ENCODE peak calls at places on chromosomes 12 and 14, in six cellular contexts. One of them, this sample, is unnamed. For H3K4me1, the result is how much of the 10 kb centered on the place peaks cover.

GRCh38 chr14:102848830-102849521 is 71.7 kb downstream of the TRAF3 start:
- DNase-seq in GM23248: no peak
- DNase-seq in A549: no peak
- DNase-seq in CD8-positive, alpha-beta T cell: no peak
- DNase-seq in aorta: no peak
- DNase-seq in tibial artery: peak
- DNase-seq in this sample: no peak

GRCh38 chr14:70780396-70781075 is 28.8 kb downstream of the MAP3K9 start:
- DNase-seq in GM23248: no peak
- DNase-seq in A549: no peak
- DNase-seq in CD8-positive, alpha-beta T cell: no peak
- DNase-seq in aorta: no peak
- DNase-seq in tibial artery: peak
- DNase-seq in this sample: no peak

GRCh38 chr14:22579218-22579617 is 9.8 kb downstream of the DAD1 start:
- DNase-seq in GM23248: peak
- DNase-seq in A549: no peak
- DNase-seq in CD8-positive, alpha-beta T cell: no peak
- DNase-seq in aorta: no peak
- DNase-seq in tibial artery: no peak
- DNase-seq in this sample: peak

GRCh38 chr14:90495357-90496276 is 98.8 kb downstream of the CALM1 start:
- DNase-seq in GM23248: peak
- DNase-seq in A549: peak
- DNase-seq in CD8-positive, alpha-beta T cell: peak
- DNase-seq in aorta: peak
- DNase-seq in tibial artery: no peak
- DNase-seq in this sample: peak

GRCh38 chr14:52949711-52950409 is 990 bp downstream of the FERMT2 start:
- DNase-seq in GM23248: peak
- DNase-seq in A549: peak
- DNase-seq in CD8-positive, alpha-beta T cell: no peak
- DNase-seq in aorta: no peak
- DNase-seq in tibial artery: peak
- DNase-seq in this sample: no peak

GRCh38 chr14:21300892-21301291 is 21.0 kb downstream of the RPGRIP1 start:
- DNase-seq in GM23248: peak
- DNase-seq in A549: no peak
- DNase-seq in CD8-positive, alpha-beta T cell: peak
- DNase-seq in aorta: peak
- DNase-seq in tibial artery: no peak
- DNase-seq in this sample: peak

GRCh38 chr12:67275380-67275913 is 6.3 kb downstream of the CAND1 start:
- DNase-seq in GM23248: peak
- DNase-seq in A549: no peak
- DNase-seq in CD8-positive, alpha-beta T cell: no peak
- DNase-seq in aorta: no peak
- DNase-seq in tibial artery: no peak
- DNase-seq in this sample: no peak

GRCh38 chr12:52362118-52362726 is 5.1 kb downstream of the KRT85 start:
- DNase-seq in GM23248: no peak
- DNase-seq in A549: peak
- DNase-seq in CD8-positive, alpha-beta T cell: no peak
- DNase-seq in aorta: no peak
- DNase-seq in tibial artery: no peak
- DNase-seq in this sample: peak

GRCh38 chr14:93246534-93246933 is 39.5 kb downstream of the UBR7 start:
- DNase-seq in GM23248: peak
- DNase-seq in A549: no peak
- DNase-seq in CD8-positive, alpha-beta T cell: no peak
- DNase-seq in aorta: no peak
- DNase-seq in tibial artery: no peak
- DNase-seq in this sample: no peak

GRCh38 chr14:61154606-61155005 is 126.5 kb downstream of the TMEM30B start:
- DNase-seq in GM23248: no peak
- DNase-seq in A549: no peak
- DNase-seq in CD8-positive, alpha-beta T cell: no peak
- DNase-seq in aorta: no peak
- DNase-seq in tibial artery: no peak
- DNase-seq in this sample: no peak

GRCh38 chr12:110908377-110909136 is 11.8 kb downstream of the MYL2 start:
- DNase-seq in GM23248: no peak
- DNase-seq in A549: no peak
- DNase-seq in CD8-positive, alpha-beta T cell: no peak
- DNase-seq in aorta: no peak
- DNase-seq in tibial artery: no peak
- DNase-seq in this sample: no peak

GRCh38 chr12:59499774-59500173 is 96.1 kb upstream of the SLC16A7 start:
- DNase-seq in GM23248: no peak
- DNase-seq in A549: no peak
- DNase-seq in CD8-positive, alpha-beta T cell: no peak
- DNase-seq in aorta: no peak
- DNase-seq in tibial artery: no peak
- DNase-seq in this sample: no peak

GRCh38 chr12:28286352-28286751 is 96.1 kb downstream of the CCDC91 start:
- DNase-seq in GM23248: no peak
- DNase-seq in A549: no peak
- DNase-seq in CD8-positive, alpha-beta T cell: no peak
- DNase-seq in aorta: no peak
- DNase-seq in tibial artery: no peak
- DNase-seq in this sample: no peak

GRCh38 chr12:121786441-121786825 is 7.1 kb downstream of the RHOF start:
- DNase-seq in GM23248: peak
- DNase-seq in A549: peak
- DNase-seq in CD8-positive, alpha-beta T cell: peak
- DNase-seq in aorta: no peak
- DNase-seq in tibial artery: no peak
- DNase-seq in this sample: peak

GRCh38 chr12:45637706-45638105 is 91.8 kb upstream of the ARID2 start:
- DNase-seq in GM23248: peak
- DNase-seq in A549: no peak
- DNase-seq in CD8-positive, alpha-beta T cell: no peak
- DNase-seq in aorta: no peak
- DNase-seq in tibial artery: no peak
- DNase-seq in this sample: no peak

GRCh38 chr14:23881292-23881691 is 72.3 kb upstream of the DHRS4 start:
- DNase-seq in GM23248: peak
- DNase-seq in A549: no peak
- DNase-seq in CD8-positive, alpha-beta T cell: no peak
- DNase-seq in aorta: no peak
- DNase-seq in tibial artery: no peak
- DNase-seq in this sample: no peak

GRCh38 chr12:106901276-106901675 is 54.4 kb upstream of the TMEM263 start:
- DNase-seq in GM23248: peak
- DNase-seq in A549: no peak
- DNase-seq in CD8-positive, alpha-beta T cell: no peak
- DNase-seq in aorta: no peak
- DNase-seq in tibial artery: no peak
- DNase-seq in this sample: no peak

GRCh38 chr14:28656704-28657255 is 109.8 kb upstream of the FOXG1 start:
- DNase-seq in GM23248: no peak
- DNase-seq in A549: no peak
- DNase-seq in CD8-positive, alpha-beta T cell: no peak
- DNase-seq in aorta: no peak
- DNase-seq in tibial artery: no peak
- DNase-seq in this sample: no peak

GRCh38 chr14:33714527-33715222 is 236.2 kb downstream of the EGLN3 start:
- DNase-seq in GM23248: peak
- DNase-seq in A549: no peak
- DNase-seq in CD8-positive, alpha-beta T cell: no peak
- DNase-seq in aorta: no peak
- DNase-seq in tibial artery: no peak
- DNase-seq in this sample: no peak

GRCh38 chr14:33717866-33718265 is 233.0 kb downstream of the EGLN3 start:
- DNase-seq in GM23248: no peak
- DNase-seq in A549: no peak
- DNase-seq in CD8-positive, alpha-beta T cell: no peak
- DNase-seq in aorta: no peak
- DNase-seq in tibial artery: no peak
- DNase-seq in this sample: no peak

GRCh38 chr14:33716921-33717320 is 234.0 kb downstream of the EGLN3 start:
- DNase-seq in GM23248: no peak
- DNase-seq in A549: no peak
- DNase-seq in CD8-positive, alpha-beta T cell: no peak
- DNase-seq in aorta: no peak
- DNase-seq in tibial artery: no peak
- DNase-seq in this sample: no peak

GRCh38 chr14:33711761-33712160 is 239.1 kb downstream of the EGLN3 start:
- DNase-seq in GM23248: no peak
- DNase-seq in A549: no peak
- DNase-seq in CD8-positive, alpha-beta T cell: no peak
- DNase-seq in aorta: no peak
- DNase-seq in tibial artery: no peak
- DNase-seq in this sample: no peak

GRCh38 chr14:33715223-33715528 is 235.7 kb downstream of the EGLN3 start:
- DNase-seq in GM23248: no peak
- DNase-seq in A549: no peak
- DNase-seq in CD8-positive, alpha-beta T cell: no peak
- DNase-seq in aorta: no peak
- DNase-seq in tibial artery: no peak
- DNase-seq in this sample: no peak
- H3K4me1 ChIP-seq in GM23248: under half
- H3K4me1 ChIP-seq in A549: under half
- H3K4me1 ChIP-seq in CD8-positive, alpha-beta T cell: under half
- H3K4me1 ChIP-seq in aorta: under half
- H3K4me1 ChIP-seq in tibial artery: under half
- H3K4me1 ChIP-seq in this sample: under half

GRCh38 chr12:38934078-38934584 is 28.7 kb upstream of the CPNE8 start:
- DNase-seq in GM23248: no peak
- DNase-seq in A549: no peak
- DNase-seq in CD8-positive, alpha-beta T cell: no peak
- DNase-seq in aorta: no peak
- DNase-seq in tibial artery: no peak
- DNase-seq in this sample: peak
- H3K4me1 ChIP-seq in GM23248: under half
- H3K4me1 ChIP-seq in A549: under half
- H3K4me1 ChIP-seq in CD8-positive, alpha-beta T cell: under half
- H3K4me1 ChIP-seq in aorta: under half
- H3K4me1 ChIP-seq in tibial artery: under half
- H3K4me1 ChIP-seq in this sample: under half

GRCh38 chr14:104734601-104734990 is 10.6 kb downstream of the ADSS1 start:
- DNase-seq in GM23248: no peak
- DNase-seq in A549: no peak
- DNase-seq in CD8-positive, alpha-beta T cell: no peak
- DNase-seq in aorta: no peak
- DNase-seq in tibial artery: no peak
- DNase-seq in this sample: no peak
- H3K4me1 ChIP-seq in GM23248: under half
- H3K4me1 ChIP-seq in A549: under half
- H3K4me1 ChIP-seq in CD8-positive, alpha-beta T cell: under half
- H3K4me1 ChIP-seq in aorta: under half
- H3K4me1 ChIP-seq in tibial artery: half or more
- H3K4me1 ChIP-seq in this sample: under half

GRCh38 chr14:55127491-55127951 is 1.5 kb upstream of the LGALS3 start:
- DNase-seq in GM23248: peak
- DNase-seq in A549: no peak
- DNase-seq in CD8-positive, alpha-beta T cell: no peak
- DNase-seq in aorta: no peak
- DNase-seq in tibial artery: no peak
- DNase-seq in this sample: no peak
- H3K4me1 ChIP-seq in GM23248: under half
- H3K4me1 ChIP-seq in A549: under half
- H3K4me1 ChIP-seq in CD8-positive, alpha-beta T cell: under half
- H3K4me1 ChIP-seq in aorta: under half
- H3K4me1 ChIP-seq in tibial artery: under half
- H3K4me1 ChIP-seq in this sample: under half

DNA sequence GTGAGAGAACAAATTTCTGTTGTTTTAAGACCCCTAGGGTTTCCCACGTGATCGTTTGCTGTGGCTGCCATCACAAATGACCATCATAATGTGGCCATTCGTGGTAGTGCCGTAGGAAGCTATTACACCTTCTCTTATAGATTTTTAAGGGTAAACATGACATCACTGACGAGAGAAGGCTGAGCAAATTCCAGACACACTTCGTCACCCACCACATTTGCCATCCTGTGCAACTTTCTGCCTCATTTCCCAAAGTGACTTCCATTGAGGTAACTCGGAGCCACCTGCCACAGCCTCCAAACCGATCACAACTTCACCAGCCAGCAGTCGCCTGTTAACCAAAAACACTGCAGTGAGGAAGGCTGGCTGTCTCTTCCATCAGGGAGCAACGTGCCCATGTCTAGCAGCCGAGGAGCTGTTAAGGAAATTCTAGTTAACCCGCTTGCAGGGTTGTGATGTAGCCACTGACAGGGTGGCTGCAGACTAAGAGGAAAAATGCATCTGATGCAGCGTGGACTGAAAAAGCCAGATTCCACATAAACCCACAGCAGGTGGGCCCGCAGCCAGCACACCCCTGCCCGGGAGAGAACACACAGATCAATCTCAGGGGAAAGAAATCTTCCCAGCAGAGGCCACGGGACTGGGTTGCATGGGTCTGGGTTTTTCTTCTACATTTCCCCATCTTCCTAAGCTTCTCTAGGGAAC is 44.6 kb downstream of the CCDC85C start:
- DNase-seq in GM23248: no peak
- DNase-seq in A549: no peak
- DNase-seq in CD8-positive, alpha-beta T cell: peak
- DNase-seq in aorta: no peak
- DNase-seq in tibial artery: no peak
- DNase-seq in this sample: no peak
- H3K4me1 ChIP-seq in GM23248: under half
- H3K4me1 ChIP-seq in A549: under half
- H3K4me1 ChIP-seq in CD8-positive, alpha-beta T cell: under half
- H3K4me1 ChIP-seq in aorta: under half
- H3K4me1 ChIP-seq in tibial artery: half or more
- H3K4me1 ChIP-seq in this sample: under half

GRCh38 chr12:62267026-62267425 is 6.8 kb downstream of the USP15 start:
- DNase-seq in GM23248: no peak
- DNase-seq in A549: no peak
- DNase-seq in CD8-positive, alpha-beta T cell: no peak
- DNase-seq in aorta: no peak
- DNase-seq in tibial artery: no peak
- DNase-seq in this sample: no peak
- H3K4me1 ChIP-seq in GM23248: half or more
- H3K4me1 ChIP-seq in A549: under half
- H3K4me1 ChIP-seq in CD8-positive, alpha-beta T cell: half or more
- H3K4me1 ChIP-seq in aorta: under half
- H3K4me1 ChIP-seq in tibial artery: half or more
- H3K4me1 ChIP-seq in this sample: under half

GRCh38 chr14:95495538-95496025 is 20.9 kb downstream of the SYNE3 start:
- DNase-seq in GM23248: no peak
- DNase-seq in A549: no peak
- DNase-seq in CD8-positive, alpha-beta T cell: no peak
- DNase-seq in aorta: peak
- DNase-seq in tibial artery: peak
- DNase-seq in this sample: no peak
- H3K4me1 ChIP-seq in GM23248: under half
- H3K4me1 ChIP-seq in A549: under half
- H3K4me1 ChIP-seq in CD8-positive, alpha-beta T cell: under half
- H3K4me1 ChIP-seq in aorta: under half
- H3K4me1 ChIP-seq in tibial artery: half or more
- H3K4me1 ChIP-seq in this sample: under half

DNA sequence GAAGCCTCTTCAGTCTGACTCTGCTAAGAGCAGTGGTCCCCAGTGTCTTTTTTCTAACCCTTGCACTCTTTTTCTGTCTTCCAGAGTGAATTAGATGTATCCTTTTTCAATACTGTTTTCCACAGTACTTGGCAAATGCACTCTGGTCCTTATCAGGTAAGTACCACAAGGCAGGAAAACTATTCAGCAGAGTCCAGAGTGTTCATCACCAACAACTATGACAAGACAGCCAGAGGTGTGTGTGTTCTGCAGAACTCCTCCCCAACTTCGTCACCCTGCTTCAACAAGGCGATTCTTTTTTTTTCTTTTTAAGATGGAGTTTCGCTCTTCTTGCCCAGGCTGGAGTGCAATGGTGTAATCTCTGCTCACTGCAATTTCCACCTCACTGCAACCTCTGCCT is 54.3 kb upstream of the STRN3 start:
- DNase-seq in GM23248: no peak
- DNase-seq in A549: no peak
- DNase-seq in CD8-positive, alpha-beta T cell: no peak
- DNase-seq in aorta: no peak
- DNase-seq in tibial artery: no peak
- DNase-seq in this sample: no peak
- H3K4me1 ChIP-seq in GM23248: under half
- H3K4me1 ChIP-seq in A549: under half
- H3K4me1 ChIP-seq in CD8-positive, alpha-beta T cell: under half
- H3K4me1 ChIP-seq in aorta: under half
- H3K4me1 ChIP-seq in tibial artery: under half
- H3K4me1 ChIP-seq in this sample: under half

This sample was measured in mesendoderm.